ENCODE peak calls at places on chromosomes 3 and 15, in six cellular contexts. O is GM23338, W is PC-3, C is hepatocyte, K is GM23248, G is HCT116. X is an unnamed sample.
A peak's percentile ranks its signal among the peaks of the same experiment; 100 is the strongest.

GRCh38 chr3:14393440-14394111 is 8.8 kb upstream of the SLC6A6 start:
- DNase-seq in O (no peak), W (no peak), C (no peak), K (no peak), G (no peak), X (no peak)

GRCh38 chr3:127226451-127226850 is 33.5 kb downstream of the PRR23E start:
- DNase-seq in O (no peak), W (peak; percentile 15), C (no peak), K (peak; percentile 65), G (peak; percentile 37), X (no peak)

GRCh38 chr3:159627634-159628033 is 361.0 kb upstream of the IL12A start:
- DNase-seq in O (no peak), W (peak; percentile 96), C (peak; percentile 29), K (no peak), G (no peak), X (no peak)

GRCh38 chr3:176296066-176296597 is 901.1 kb downstream of the TBL1XR1 start:
- DNase-seq in O (peak; percentile 40), W (no peak), C (no peak), K (peak; percentile 29), G (no peak), X (no peak)

GRCh38 chr3:49158108-49158709 is 7.9 kb downstream of the CCDC71 start:
- DNase-seq in O (peak; percentile 87), W (peak; percentile 48), C (peak; percentile 49), K (peak; percentile 25), G (peak; percentile 28), X (peak; percentile 54)

GRCh38 chr15:49712846-49713450 is 92.1 kb downstream of the DTWD1 start:
- DNase-seq in O (no peak), W (no peak), C (no peak), K (no peak), G (no peak), X (no peak)

GRCh38 chr3:113234688-113235260 is 23.4 kb downstream of the BOC start:
- DNase-seq in O (no peak), W (no peak), C (no peak), K (peak; percentile 27), G (no peak), X (no peak)

GRCh38 chr3:43503067-43503728 is 118.6 kb downstream of the ANO10 start:
- DNase-seq in O (peak; percentile 75), W (peak; percentile 77), C (peak; percentile 50), K (peak; percentile 48), G (peak; percentile 12), X (peak; percentile 23)

GRCh38 chr15:45333550-45333949 is 44.8 kb downstream of the GATM start:
- DNase-seq in O (no peak), W (peak; percentile 10), C (peak; percentile 64), K (peak; percentile 16), G (no peak), X (peak; percentile 59)

GRCh38 chr3:149977391-149977790 is 6.7 kb upstream of the PFN2 start:
- DNase-seq in O (no peak), W (no peak), C (no peak), K (no peak), G (no peak), X (no peak)

GRCh38 chr3:103609472-103609871 is 1174.7 kb downstream of the ZPLD1 start:
- DNase-seq in O (no peak), W (no peak), C (no peak), K (no peak), G (no peak), X (no peak)

GRCh38 chr15:59828871-59829270 is 139.8 kb upstream of the BNIP2 start:
- DNase-seq in O (no peak), W (no peak), C (no peak), K (no peak), G (no peak), X (no peak)
- TF ChIP-seq EZH2phosphoT487 in O (no peak), W (no peak), C (no peak), K (no peak), G (no peak), X (no peak)

GRCh38 chr15:77819271-77819806 is 186.6 kb upstream of the LINGO1 start:
- DNase-seq in O (peak; percentile 51), W (no peak), C (peak; percentile 30), K (peak; percentile 22), G (no peak), X (peak; percentile 79)
- TF ChIP-seq EZH2phosphoT487 in O (no peak), W (no peak), C (peak; percentile 36), K (no peak), G (no peak), X (no peak)

GRCh38 chr3:31410411-31410810 is 122.3 kb upstream of the STT3B start:
- DNase-seq in O (no peak), W (no peak), C (no peak), K (no peak), G (no peak), X (no peak)
- TF ChIP-seq EZH2phosphoT487 in O (no peak), W (no peak), C (no peak), K (no peak), G (no peak), X (no peak)

GRCh38 chr15:64149424-64150235 is 1.9 kb upstream of the SNX22 start:
- DNase-seq in O (peak; percentile 75), W (peak; percentile 31), C (no peak), K (no peak), G (no peak), X (no peak)
- TF ChIP-seq EZH2phosphoT487 in O (no peak), W (no peak), C (no peak), K (no peak), G (no peak), X (no peak)

X was measured in SK-N-SH.